ENCODE peak calls at places on chromosomes 16 and 17, in nine cellular contexts. P, E, X, Z, Q, U, J, R and N are unnamed samples.

GRCh38 chr17:57394375-57394774 is 138.1 kb downstream of the MSI2 start:
- DNase-seq in P (no peak), E (no peak), X (no peak), Z (no peak), Q (no peak), U (no peak), J (no peak), R (no peak), N (no peak)

GRCh38 chr17:42117397-42118125 is 3.6 kb downstream of the KAT2A start:
- DNase-seq in P (no peak), E (no peak), X (no peak), Z (no peak), Q (no peak), U (no peak), J (no peak), R (no peak), N (no peak)

GRCh38 chr16:70702624-70703023 is 16.8 kb upstream of the MTSS2 start:
- DNase-seq in P (no peak), E (no peak), X (no peak), Z (no peak), Q (no peak), U (no peak), J (no peak), R (no peak), N (no peak)

GRCh38 chr16:75477680-75478473 is 13.4 kb upstream of the TMEM170A start:
- DNase-seq in P (no peak), E (no peak), X (no peak), Z (no peak), Q (no peak), U (no peak), J (no peak), R (no peak), N (no peak)

GRCh38 chr17:32852811-32853210 is 24.1 kb downstream of the MYO1D start:
- DNase-seq in P (no peak), E (no peak), X (no peak), Z (no peak), Q (no peak), U (no peak), J (no peak), R (no peak), N (no peak)

GRCh38 chr17:58233547-58233946 is 4.8 kb upstream of the LPO start:
- DNase-seq in P (no peak), E (no peak), X (peak; percentile 24), Z (no peak), Q (no peak), U (no peak), J (no peak), R (no peak), N (no peak)

GRCh38 chr16:57999971-58000705 is at the start of gene ZNF319:
- DNase-seq in P (no peak), E (peak; percentile 72), X (peak; percentile 63), Z (no peak), Q (no peak), U (no peak), J (no peak), R (no peak), N (no peak)

GRCh38 chr17:67244621-67245072 is 349 bp downstream of the HELZ start:
- DNase-seq in P (peak; percentile 23), E (no peak), X (no peak), Z (peak; percentile 18), Q (no peak), U (no peak), J (no peak), R (no peak), N (no peak)

GRCh38 chr17:35214192-35214591 is 20.0 kb upstream of the SLC35G3 start:
- DNase-seq in P (no peak), E (no peak), X (no peak), Z (no peak), Q (no peak), U (no peak), J (no peak), R (no peak), N (no peak)

GRCh38 chr17:2403044-2403443 is 2.2 kb upstream of the MNT start:
- DNase-seq in P (no peak), E (no peak), X (peak; percentile 48), Z (no peak), Q (no peak), U (no peak), J (no peak), R (no peak), N (no peak)

GRCh38 chr17:2406903-2407790 is 6.3 kb upstream of the MNT start:
- DNase-seq in P (no peak), E (no peak), X (peak; percentile 45), Z (peak; percentile 58), Q (peak; percentile 93), U (peak; percentile 92), J (peak; percentile 69), R (no peak), N (peak; percentile 92)

GRCh38 chr17:2402517-2402916 is 1.7 kb upstream of the MNT start:
- DNase-seq in P (no peak), E (peak; percentile 49), X (no peak), Z (no peak), Q (no peak), U (no peak), J (no peak), R (no peak), N (no peak)

GRCh38 chr17:2405247-2405926 is 4.5 kb upstream of the MNT start:
- DNase-seq in P (no peak), E (peak; percentile 1), X (peak; percentile 46), Z (no peak), Q (peak; percentile 91), U (peak; percentile 94), J (peak; percentile 26), R (peak; percentile 82), N (no peak)

GRCh38 chr17:2406271-2406902 is 5.5 kb upstream of the MNT start:
- DNase-seq in P (no peak), E (peak; percentile 1), X (no peak), Z (no peak), Q (no peak), U (no peak), J (peak; percentile 50), R (no peak), N (no peak)
- H3K4me3 ChIP-seq in P (no peak overlapping the region), E (no peak overlapping the region), X (no peak overlapping the region), Z (no peak overlapping the region), Q (no peak overlapping the region), U (no peak overlapping the region), J (no peak overlapping the region), R (no peak overlapping the region), N (no peak overlapping the region)

GRCh38 chr17:6044261-6044660 is 25.9 kb upstream of the WSCD1 start:
- DNase-seq in P (no peak), E (no peak), X (no peak), Z (no peak), Q (no peak), U (no peak), J (no peak), R (no peak), N (no peak)
- H3K4me3 ChIP-seq in P (no peak overlapping the region), E (no peak overlapping the region), X (no peak overlapping the region), Z (no peak overlapping the region), Q (no peak overlapping the region), U (no peak overlapping the region), J (no peak overlapping the region), R (no peak overlapping the region), N (no peak overlapping the region)

GRCh38 chr17:72504783-72505182 is 384.0 kb downstream of the SOX9 start:
- DNase-seq in P (no peak), E (no peak), X (no peak), Z (no peak), Q (no peak), U (no peak), J (no peak), R (no peak), N (no peak)

GRCh38 chr17:72502940-72503341 is 382.1 kb downstream of the SOX9 start:
- DNase-seq in P (no peak), E (no peak), X (no peak), Z (no peak), Q (peak; percentile 47), U (peak; percentile 24), J (no peak), R (no peak), N (no peak)

GRCh38 chr17:72501404-72502110 is 380.7 kb downstream of the SOX9 start:
- DNase-seq in P (no peak), E (no peak), X (no peak), Z (no peak), Q (no peak), U (no peak), J (peak; percentile 90), R (no peak), N (no peak)

GRCh38 chr17:72503556-72503955 is 382.7 kb downstream of the SOX9 start:
- DNase-seq in P (no peak), E (no peak), X (no peak), Z (no peak), Q (no peak), U (no peak), J (no peak), R (no peak), N (no peak)

DNA sequence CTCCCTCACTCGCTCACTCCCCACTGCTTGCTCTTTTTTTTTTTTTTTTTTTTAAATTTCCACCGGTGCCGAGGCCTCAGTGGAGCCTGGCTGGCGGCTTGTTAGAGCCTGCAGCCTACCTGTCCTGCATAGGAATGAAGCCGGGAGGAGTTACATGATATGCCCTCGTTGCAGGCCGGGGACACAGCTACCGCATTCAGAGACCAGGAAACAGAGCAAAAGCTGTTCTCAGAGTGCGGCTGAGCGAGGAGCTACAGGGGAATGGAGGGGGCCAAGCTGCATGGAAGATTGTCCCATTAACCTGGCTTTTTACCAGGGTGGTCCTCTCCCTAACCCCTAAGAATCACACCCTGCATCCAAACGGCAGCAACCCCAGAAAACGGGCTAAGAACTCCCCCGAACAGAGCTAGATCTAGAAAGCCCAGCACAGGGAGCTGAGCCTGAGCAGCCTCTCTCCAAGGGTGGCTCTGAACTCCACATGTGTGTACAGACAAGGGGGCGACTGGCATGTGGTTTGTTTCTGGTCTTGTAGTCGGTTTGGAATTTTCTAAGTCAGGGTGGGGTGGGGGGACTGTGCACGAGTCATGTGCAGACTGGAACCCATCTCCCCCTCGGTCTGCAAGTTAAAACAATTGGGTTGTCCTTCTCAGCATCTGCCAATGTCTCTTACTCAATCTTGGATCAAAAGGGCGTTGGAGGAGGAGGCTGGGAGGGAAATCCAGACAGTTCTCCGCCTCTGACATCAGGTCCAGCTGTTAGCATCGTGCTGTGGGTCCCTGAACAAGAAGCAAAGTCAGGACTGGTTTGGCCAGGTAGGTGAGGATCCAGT is 381.5 kb downstream of the SOX9 start:
- DNase-seq in P (no peak), E (peak; percentile 7), X (peak; percentile 73), Z (no peak), Q (peak; percentile 69), U (peak; percentile 64), J (peak; percentile 70), R (peak; percentile 30), N (peak; percentile 70)
- H3K4me3 ChIP-seq in P (no peak overlapping the region), E (no peak overlapping the region), X (no peak overlapping the region), Z (no peak overlapping the region), Q (no peak overlapping the region), U (no peak overlapping the region), J (no peak overlapping the region), R (no peak overlapping the region), N (no peak overlapping the region)

GRCh38 chr17:81518113-81518784 is 5.7 kb upstream of the ACTG1 start:
- DNase-seq in P (no peak), E (peak; percentile 67), X (peak; percentile 86), Z (no peak), Q (peak; percentile 31), U (no peak), J (no peak), R (no peak), N (no peak)
- H3K4me3 ChIP-seq in P (peak overlapping the region; percentile 47), E (peak overlapping the region; percentile 43), X (peak overlapping the region; percentile 71), Z (peak overlapping the region; percentile 93), Q (no peak overlapping the region), U (peak overlapping the region; percentile 33), J (peak overlapping the region; percentile 90), R (peak overlapping the region; percentile 51), N (peak overlapping the region; percentile 58)

GRCh38 chr17:28338056-28338768 is 2.7 kb downstream of the TNFAIP1 start:
- DNase-seq in P (peak; percentile 65), E (no peak), X (peak; percentile 63), Z (no peak), Q (peak; percentile 52), U (peak; percentile 86), J (no peak), R (no peak), N (no peak)
- H3K4me3 ChIP-seq in P (peak overlapping the region; percentile 23), E (no peak overlapping the region), X (no peak overlapping the region), Z (peak overlapping the region; percentile 90), Q (no peak overlapping the region), U (no peak overlapping the region), J (no peak overlapping the region), R (peak overlapping the region; percentile 7), N (peak overlapping the region; percentile 19)